ENCODE peak calls at places on chromosomes 7 and 10, in seven cellular contexts. Q is T-helper 9 cell; E is AG09319; C is Right ventricle myocardium inferior; R is hypothalamus; Y is stimulated activated CD4-positive, alpha-beta T cell treated with anti-CD3 and anti-CD28 coated beads, Interleukin-15, amount 100 ng/mL, for 24 hours; H is BJ. F is an unnamed sample.

GRCh38 chr10:51910596-51910995 is 211.2 kb upstream of the CSTF2T start:
- DNase-seq in C (no peak), Y (no peak), H (no peak), R (no peak), Q (no peak), E (no peak), F (no peak)

GRCh38 chr10:121572857-121573540 is 25.2 kb downstream of the FGFR2 start:
- DNase-seq in E (no peak), Y (no peak), H (no peak), C (no peak), Q (no peak), R (no peak), F (no peak)

GRCh38 chr10:122245136-122245535 is 26.0 kb upstream of the BTBD16 start:
- DNase-seq in C (no peak), Q (no peak), Y (no peak), R (no peak), H (no peak), E (no peak), F (no peak)

GRCh38 chr10:60910543-60910942 is 33.4 kb downstream of the RHOBTB1 start:
- DNase-seq in Q (no peak), H (no peak), C (no peak), R (no peak), E (no peak), Y (no peak), F (no peak)

GRCh38 chr10:5665380-5666323 is 743 bp downstream of the ASB13 start:
- DNase-seq in C (no peak), R (no peak), E (peak), Q (no peak), H (no peak), Y (no peak), F (no peak)

GRCh38 chr10:37675449-37675848 is 182.0 kb downstream of the ZNF248 start:
- DNase-seq in E (no peak), H (no peak), R (no peak), Q (no peak), C (no peak), Y (no peak), F (no peak)

GRCh38 chr7:66921396-66921917 is 432 bp downstream of the TMEM248 start:
- DNase-seq in Q (peak), E (peak), R (no peak), Y (peak), C (no peak), H (no peak), F (no peak)

GRCh38 chr7:120805636-120806388 is 52.1 kb downstream of the TSPAN12 start:
- DNase-seq in E (peak), Q (peak), C (no peak), R (no peak), Y (peak), H (no peak), F (peak)

GRCh38 chr7:27062946-27063345 is 32.9 kb downstream of the HOXA1 start:
- DNase-seq in Y (no peak), E (no peak), C (no peak), Q (no peak), H (no peak), R (no peak), F (no peak)

GRCh38 chr10:77346031-77346430 is 291.6 kb downstream of the KCNMA1 start:
- DNase-seq in R (no peak), Y (no peak), Q (no peak), E (no peak), H (no peak), C (no peak), F (no peak)

GRCh38 chr10:86079088-86079487 is 287.5 kb downstream of the GRID1 start:
- DNase-seq in R (no peak), Y (no peak), C (no peak), E (no peak), Q (no peak), H (no peak), F (no peak)

GRCh38 chr7:8263048-8263447 is 1.1 kb upstream of the ICA1 start:
- DNase-seq in Q (no peak), C (no peak), E (no peak), H (no peak), Y (no peak), R (no peak), F (no peak)

GRCh38 chr10:44950326-44951225 is 9.0 kb upstream of the RASSF4 start:
- DNase-seq in C (no peak), E (no peak), Y (no peak), H (no peak), R (no peak), Q (no peak), F (no peak)

GRCh38 chr10:103916901-103917300 is 1.1 kb downstream of the STN1 start:
- DNase-seq in R (no peak), C (no peak), H (no peak), Q (no peak), E (no peak), Y (no peak), F (no peak)

GRCh38 chr10:88152720-88153119 is 289.3 kb downstream of the PTEN start:
- DNase-seq in Q (no peak), Y (peak), H (peak), R (no peak), C (no peak), E (peak), F (peak)

GRCh38 chr10:25965584-25965983 is 31.6 kb downstream of the MYO3A start:
- DNase-seq in C (no peak), Y (no peak), E (no peak), Q (no peak), H (no peak), R (no peak), F (no peak)

GRCh38 chr10:58925381-58925780 is 251.1 kb upstream of the PHYHIPL start:
- DNase-seq in H (no peak), Q (no peak), R (no peak), E (no peak), Y (no peak), C (no peak), F (no peak)

GRCh38 chr7:47826754-47827153 is 121.5 kb downstream of the PKD1L1 start:
- DNase-seq in R (no peak), Y (no peak), C (no peak), E (no peak), Q (no peak), H (no peak), F (no peak)

GRCh38 chr7:158819571-158820203 is 9.6 kb downstream of the ESYT2 start:
- DNase-seq in Q (no peak), Y (peak), R (no peak), H (no peak), E (no peak), C (no peak), F (peak)

GRCh38 chr7:119515214-119515613 is 757.8 kb upstream of the KCND2 start:
- DNase-seq in E (no peak), Y (no peak), C (no peak), H (no peak), Q (no peak), R (no peak), F (no peak)

GRCh38 chr10:73589538-73590126 is 1.5 kb downstream of the USP54 start:
- DNase-seq in H (no peak), E (no peak), C (no peak), R (no peak), Q (no peak), Y (no peak), F (no peak)

GRCh38 chr7:42350801-42351200 is 113.8 kb upstream of the GLI3 start:
- DNase-seq in Q (no peak), E (no peak), H (no peak), Y (no peak), R (no peak), C (peak), F (peak)

GRCh38 chr7:50276446-50276845 is 28.1 kb upstream of the IKZF1 start:
- DNase-seq in Y (no peak), E (no peak), R (no peak), Q (no peak), C (no peak), H (no peak), F (no peak)

GRCh38 chr10:43221419-43222293 is 45.2 kb downstream of the RASGEF1A start:
- DNase-seq in R (no peak), H (no peak), Q (no peak), Y (peak), E (no peak), C (peak), F (no peak)

GRCh38 chr10:95819620-95820329 is 63.8 kb downstream of the ENTPD1 start:
- DNase-seq in E (no peak), R (no peak), H (no peak), Q (no peak), C (no peak), Y (no peak), F (no peak)

GRCh38 chr7:149261321-149261828 is 621 bp upstream of the ZNF783 start:
- DNase-seq in Y (peak), R (no peak), Q (no peak), E (no peak), C (no peak), H (no peak), F (no peak)

GRCh38 chr10:89153971-89154370 is 53.1 kb downstream of the CH25H start:
- DNase-seq in R (no peak), E (no peak), C (no peak), Y (no peak), Q (no peak), H (no peak), F (no peak)

GRCh38 chr10:117413928-117414618 is 38.8 kb upstream of the PDZD8 start:
- DNase-seq in E (no peak), R (no peak), H (no peak), C (no peak), Y (no peak), Q (no peak), F (no peak)

GRCh38 chr10:67943917-67944316 is 59.5 kb downstream of the SIRT1 start:
- DNase-seq in Q (no peak), H (no peak), C (no peak), R (no peak), Y (no peak), E (no peak), F (no peak)

GRCh38 chr10:8037941-8038894 is 16.3 kb upstream of the GATA3 start:
- DNase-seq in R (no peak), H (no peak), Y (no peak), E (no peak), Q (no peak), C (no peak), F (no peak)

GRCh38 chr10:23095966-23096813 is 811 bp downstream of the MSRB2 start:
- DNase-seq in Q (peak), C (no peak), H (no peak), E (no peak), R (no peak), Y (peak), F (no peak)